ENCODE peak calls at places on chromosomes 4 and X, in six cellular contexts. One of them, this sample, is unnamed.

GRCh38 chrX:66015906-66016689 is 23.8 kb downstream of the VSIG4 start:
- DNase-seq in hepatocyte: no peak
- DNase-seq in foreskin fibroblast: no peak
- DNase-seq in breast epithelium: no peak
- DNase-seq in GM12865: peak
- DNase-seq in esophagus squamous epithelium: no peak
- DNase-seq in this sample: no peak

GRCh38 chrX:107710617-107711391 is 64.8 kb downstream of the TSC22D3 start:
- DNase-seq in hepatocyte: peak
- DNase-seq in foreskin fibroblast: peak
- DNase-seq in breast epithelium: no peak
- DNase-seq in GM12865: peak
- DNase-seq in esophagus squamous epithelium: peak
- DNase-seq in this sample: peak

GRCh38 chrX:151973851-151974335 is 583 bp downstream of the GABRE start:
- DNase-seq in hepatocyte: peak
- DNase-seq in foreskin fibroblast: peak
- DNase-seq in breast epithelium: no peak
- DNase-seq in GM12865: no peak
- DNase-seq in esophagus squamous epithelium: no peak
- DNase-seq in this sample: no peak

GRCh38 chrX:78548012-78548411 is 111.1 kb downstream of the RTL3 start:
- DNase-seq in hepatocyte: no peak
- DNase-seq in foreskin fibroblast: peak
- DNase-seq in breast epithelium: no peak
- DNase-seq in GM12865: no peak
- DNase-seq in esophagus squamous epithelium: no peak
- DNase-seq in this sample: no peak

GRCh38 chr4:93317571-93317970 is 511.0 kb upstream of the ATOH1 start:
- DNase-seq in hepatocyte: no peak
- DNase-seq in foreskin fibroblast: peak
- DNase-seq in breast epithelium: no peak
- DNase-seq in GM12865: no peak
- DNase-seq in esophagus squamous epithelium: no peak
- DNase-seq in this sample: no peak

GRCh38 chrX:147910607-147911006 is 1.1 kb upstream of the FMR1 start:
- DNase-seq in hepatocyte: no peak
- DNase-seq in foreskin fibroblast: no peak
- DNase-seq in breast epithelium: no peak
- DNase-seq in GM12865: no peak
- DNase-seq in esophagus squamous epithelium: no peak
- DNase-seq in this sample: no peak

GRCh38 chr4:1595789-1596325 is 88.3 kb downstream of the FAM53A start:
- DNase-seq in hepatocyte: no peak
- DNase-seq in foreskin fibroblast: no peak
- DNase-seq in breast epithelium: no peak
- DNase-seq in GM12865: no peak
- DNase-seq in esophagus squamous epithelium: no peak
- DNase-seq in this sample: no peak

GRCh38 chr4:157574606-157575005 is 354.1 kb downstream of the GRIA2 start:
- DNase-seq in hepatocyte: no peak
- DNase-seq in foreskin fibroblast: no peak
- DNase-seq in breast epithelium: no peak
- DNase-seq in GM12865: no peak
- DNase-seq in esophagus squamous epithelium: no peak
- DNase-seq in this sample: no peak

GRCh38 chr4:147194107-147194506 is 248.4 kb upstream of the TTC29 start:
- DNase-seq in hepatocyte: no peak
- DNase-seq in foreskin fibroblast: no peak
- DNase-seq in breast epithelium: no peak
- DNase-seq in GM12865: peak
- DNase-seq in esophagus squamous epithelium: no peak
- DNase-seq in this sample: no peak

GRCh38 chrX:141839856-141840255 is 1.7 kb downstream of the MAGEC3 start:
- DNase-seq in hepatocyte: no peak
- DNase-seq in foreskin fibroblast: no peak
- DNase-seq in breast epithelium: no peak
- DNase-seq in GM12865: no peak
- DNase-seq in esophagus squamous epithelium: no peak
- DNase-seq in this sample: no peak

GRCh38 chr4:89324671-89325070 is 17.1 kb upstream of the GPRIN3 start:
- DNase-seq in hepatocyte: no peak
- DNase-seq in foreskin fibroblast: peak
- DNase-seq in breast epithelium: no peak
- DNase-seq in GM12865: peak
- DNase-seq in esophagus squamous epithelium: no peak
- DNase-seq in this sample: no peak

GRCh38 chrX:65920620-65921019 is 119.3 kb downstream of the VSIG4 start:
- DNase-seq in hepatocyte: no peak
- DNase-seq in foreskin fibroblast: no peak
- DNase-seq in breast epithelium: no peak
- DNase-seq in GM12865: no peak
- DNase-seq in esophagus squamous epithelium: no peak
- DNase-seq in this sample: no peak

GRCh38 chr4:6782147-6782845 is at the start of gene KIAA0232:
- DNase-seq in hepatocyte: peak
- DNase-seq in foreskin fibroblast: peak
- DNase-seq in breast epithelium: peak
- DNase-seq in GM12865: peak
- DNase-seq in esophagus squamous epithelium: peak
- DNase-seq in this sample: peak

GRCh38 chrX:3066555-3066954 is 25.3 kb downstream of the ARSF start:
- DNase-seq in hepatocyte: peak
- DNase-seq in foreskin fibroblast: peak
- DNase-seq in breast epithelium: no peak
- DNase-seq in GM12865: no peak
- DNase-seq in esophagus squamous epithelium: no peak
- DNase-seq in this sample: no peak

GRCh38 chr4:76623217-76624060 is 188.4 kb downstream of the SHROOM3 start:
- DNase-seq in hepatocyte: no peak
- DNase-seq in foreskin fibroblast: peak
- DNase-seq in breast epithelium: no peak
- DNase-seq in GM12865: no peak
- DNase-seq in esophagus squamous epithelium: no peak
- DNase-seq in this sample: no peak

GRCh38 chr4:34158883-34159282 is 2085.4 kb downstream of the ARAP2 start:
- DNase-seq in hepatocyte: no peak
- DNase-seq in foreskin fibroblast: peak
- DNase-seq in breast epithelium: no peak
- DNase-seq in GM12865: no peak
- DNase-seq in esophagus squamous epithelium: no peak
- DNase-seq in this sample: no peak

GRCh38 chr4:179097741-179098140 is 1655.5 kb upstream of the AGA start:
- DNase-seq in hepatocyte: peak
- DNase-seq in foreskin fibroblast: no peak
- DNase-seq in breast epithelium: no peak
- DNase-seq in GM12865: peak
- DNase-seq in esophagus squamous epithelium: no peak
- DNase-seq in this sample: no peak

GRCh38 chr4:183728223-183729068 is 69.4 kb downstream of the TRAPPC11 start:
- DNase-seq in hepatocyte: no peak
- DNase-seq in foreskin fibroblast: no peak
- DNase-seq in breast epithelium: no peak
- DNase-seq in GM12865: no peak
- DNase-seq in esophagus squamous epithelium: no peak
- DNase-seq in this sample: no peak

GRCh38 chr4:183727482-183727881 is 68.4 kb downstream of the TRAPPC11 start:
- DNase-seq in hepatocyte: no peak
- DNase-seq in foreskin fibroblast: no peak
- DNase-seq in breast epithelium: no peak
- DNase-seq in GM12865: no peak
- DNase-seq in esophagus squamous epithelium: no peak
- DNase-seq in this sample: no peak

GRCh38 chr4:183722738-183723560 is 63.9 kb downstream of the TRAPPC11 start:
- DNase-seq in hepatocyte: peak
- DNase-seq in foreskin fibroblast: peak
- DNase-seq in breast epithelium: peak
- DNase-seq in GM12865: peak
- DNase-seq in esophagus squamous epithelium: no peak
- DNase-seq in this sample: no peak

GRCh38 chr4:183721207-183722081 is 62.4 kb downstream of the TRAPPC11 start:
- DNase-seq in hepatocyte: peak
- DNase-seq in foreskin fibroblast: peak
- DNase-seq in breast epithelium: no peak
- DNase-seq in GM12865: peak
- DNase-seq in esophagus squamous epithelium: no peak
- DNase-seq in this sample: no peak

GRCh38 chr4:183723561-183724228 is 64.6 kb downstream of the TRAPPC11 start:
- DNase-seq in hepatocyte: no peak
- DNase-seq in foreskin fibroblast: no peak
- DNase-seq in breast epithelium: no peak
- DNase-seq in GM12865: no peak
- DNase-seq in esophagus squamous epithelium: no peak
- DNase-seq in this sample: no peak
- H3K4me3 ChIP-seq in hepatocyte: no peak
- H3K4me3 ChIP-seq in foreskin fibroblast: no peak
- H3K4me3 ChIP-seq in breast epithelium: peak
- H3K4me3 ChIP-seq in GM12865: peak
- H3K4me3 ChIP-seq in esophagus squamous epithelium: no peak
- H3K4me3 ChIP-seq in this sample: peak

GRCh38 chr4:139843643-139844042 is 178.0 kb downstream of the MGST2 start:
- DNase-seq in hepatocyte: no peak
- DNase-seq in foreskin fibroblast: no peak
- DNase-seq in breast epithelium: no peak
- DNase-seq in GM12865: no peak
- DNase-seq in esophagus squamous epithelium: no peak
- DNase-seq in this sample: no peak

GRCh38 chr4:139839664-139840063 is 174.0 kb downstream of the MGST2 start:
- DNase-seq in hepatocyte: no peak
- DNase-seq in foreskin fibroblast: no peak
- DNase-seq in breast epithelium: no peak
- DNase-seq in GM12865: no peak
- DNase-seq in esophagus squamous epithelium: no peak
- DNase-seq in this sample: no peak

GRCh38 chr4:139840773-139841172 is 175.2 kb downstream of the MGST2 start:
- DNase-seq in hepatocyte: no peak
- DNase-seq in foreskin fibroblast: no peak
- DNase-seq in breast epithelium: no peak
- DNase-seq in GM12865: no peak
- DNase-seq in esophagus squamous epithelium: no peak
- DNase-seq in this sample: no peak

GRCh38 chr4:139844057-139844456 is 178.4 kb downstream of the MGST2 start:
- DNase-seq in hepatocyte: no peak
- DNase-seq in foreskin fibroblast: peak
- DNase-seq in breast epithelium: no peak
- DNase-seq in GM12865: no peak
- DNase-seq in esophagus squamous epithelium: no peak
- DNase-seq in this sample: no peak

DNA sequence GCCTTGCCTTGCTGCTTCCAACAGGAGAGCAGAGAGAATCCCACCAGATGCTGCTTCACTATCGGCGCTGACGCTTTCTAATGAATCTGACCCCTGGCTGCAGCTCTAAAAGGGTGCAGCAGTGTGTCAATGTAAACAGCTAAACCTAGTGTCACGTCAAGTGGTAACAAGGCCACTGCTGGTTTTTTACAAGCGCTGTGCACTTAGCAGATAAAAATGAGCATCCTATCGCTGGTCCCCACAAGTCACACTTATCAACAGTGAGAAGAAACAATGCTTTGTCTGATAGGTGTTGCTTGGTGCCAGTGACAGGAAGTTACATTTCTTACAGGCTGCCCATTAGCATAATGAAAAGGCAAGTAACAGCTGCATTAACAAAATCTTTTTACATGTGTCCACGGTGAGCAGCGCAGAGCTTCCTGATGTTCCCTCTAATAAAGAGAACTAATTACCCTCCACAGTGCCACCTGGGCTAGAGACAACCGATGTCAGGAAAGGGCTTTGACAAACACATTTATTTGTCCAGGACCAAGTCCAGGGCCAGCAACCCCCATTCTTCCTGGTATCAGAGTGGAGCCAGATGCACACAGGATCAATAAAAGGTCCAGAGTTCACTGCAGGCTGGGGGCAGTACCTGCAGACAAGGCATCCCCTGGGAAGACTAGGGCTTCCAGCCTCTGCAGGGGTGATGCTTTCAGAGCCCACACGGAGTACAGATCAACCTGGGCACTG is 176.0 kb downstream of the MGST2 start:
- DNase-seq in hepatocyte: peak
- DNase-seq in foreskin fibroblast: no peak
- DNase-seq in breast epithelium: no peak
- DNase-seq in GM12865: no peak
- DNase-seq in esophagus squamous epithelium: no peak
- DNase-seq in this sample: no peak
- TF ChIP-seq CTCF in hepatocyte: peak
- TF ChIP-seq CTCF in foreskin fibroblast: no peak
- TF ChIP-seq CTCF in breast epithelium: no peak
- TF ChIP-seq CTCF in GM12865: no peak
- TF ChIP-seq CTCF in esophagus squamous epithelium: no peak
- TF ChIP-seq CTCF in this sample: no peak

DNA sequence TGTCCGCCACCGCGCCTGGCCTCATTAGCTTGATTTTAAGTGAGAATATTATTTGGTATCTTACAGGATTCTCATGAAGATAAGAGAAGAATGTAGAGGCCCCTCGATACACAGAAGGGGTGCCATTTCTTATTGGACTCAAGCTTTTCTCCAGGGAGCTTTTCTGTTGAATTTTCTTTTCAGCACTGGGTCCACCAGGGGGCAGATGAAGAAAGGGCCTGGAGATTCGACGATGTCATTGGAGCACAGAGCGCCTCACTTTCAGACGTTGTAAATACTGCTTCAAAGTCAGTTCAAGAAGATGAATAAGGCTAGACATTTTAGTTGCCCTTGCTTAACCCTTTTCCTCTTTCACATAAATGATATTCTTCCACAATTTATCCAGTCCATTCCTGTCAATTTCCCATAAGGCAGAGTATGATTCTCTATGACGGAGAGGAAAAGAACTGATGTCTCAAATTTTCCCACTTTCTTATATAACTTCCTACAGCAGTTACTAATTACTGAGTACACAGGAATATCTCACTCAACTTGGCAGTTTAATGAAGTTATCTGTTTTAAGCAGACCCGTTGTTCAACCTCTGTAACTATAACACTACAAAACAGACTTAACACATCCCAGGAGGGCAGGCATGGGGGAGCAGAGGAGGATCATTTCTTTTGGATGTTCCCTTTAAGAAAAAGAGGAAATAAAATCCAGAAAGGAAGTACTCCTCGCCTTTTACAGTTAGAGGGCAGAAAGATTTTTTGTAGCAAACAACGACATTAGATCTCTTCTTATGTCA is 12.0 kb upstream of the CENPU start:
- DNase-seq in hepatocyte: peak
- DNase-seq in foreskin fibroblast: peak
- DNase-seq in breast epithelium: peak
- DNase-seq in GM12865: peak
- DNase-seq in esophagus squamous epithelium: no peak
- DNase-seq in this sample: no peak
- H3K4me3 ChIP-seq in hepatocyte: no peak
- H3K4me3 ChIP-seq in foreskin fibroblast: peak
- H3K4me3 ChIP-seq in breast epithelium: peak
- H3K4me3 ChIP-seq in GM12865: no peak
- H3K4me3 ChIP-seq in esophagus squamous epithelium: peak
- H3K4me3 ChIP-seq in this sample: peak

DNA sequence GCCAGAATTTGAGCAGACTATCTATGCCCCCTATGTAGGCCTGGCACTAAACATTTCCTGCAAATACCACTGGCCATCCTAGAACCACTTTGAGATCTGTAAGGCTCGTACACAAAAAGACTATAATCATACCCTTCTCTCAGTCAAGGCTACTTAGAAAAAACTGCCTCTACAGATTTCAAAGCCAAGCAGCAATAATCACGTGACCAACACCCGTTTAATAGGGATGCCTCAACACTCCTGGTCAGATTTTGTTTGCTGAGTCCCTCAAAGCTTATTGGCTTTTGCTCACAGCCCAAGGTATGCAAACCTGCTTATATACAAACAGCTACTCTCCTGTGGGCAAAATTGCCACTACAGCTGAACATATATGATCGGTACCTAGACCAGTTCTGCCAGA is 897 bp downstream of the COX7B2 start:
- DNase-seq in hepatocyte: no peak
- DNase-seq in foreskin fibroblast: no peak
- DNase-seq in breast epithelium: no peak
- DNase-seq in GM12865: no peak
- DNase-seq in esophagus squamous epithelium: no peak
- DNase-seq in this sample: no peak
- TF ChIP-seq CTCF in hepatocyte: no peak
- TF ChIP-seq CTCF in foreskin fibroblast: no peak
- TF ChIP-seq CTCF in breast epithelium: no peak
- TF ChIP-seq CTCF in GM12865: no peak
- TF ChIP-seq CTCF in esophagus squamous epithelium: no peak
- TF ChIP-seq CTCF in this sample: no peak

This sample was measured in ascending aorta.